ENCODE peak calls at places on chromosomes 6 and 20, in four cellular contexts. M is HuH-7.5, Y is HTR-8/SVneo, Q is Daoy. N is an unnamed sample.

GRCh38 chr20:35311822-35312221 is 19.6 kb upstream of the FAM83C start:
- DNase-seq in M (no peak), Y (no peak), Q (peak; percentile 23), N (no peak)

GRCh38 chr20:22799687-22800086 is 215.3 kb upstream of the FOXA2 start:
- DNase-seq in M (no peak), Y (no peak), Q (no peak), N (no peak)

GRCh38 chr6:43765776-43766175 is 4.2 kb upstream of the VEGFA start:
- DNase-seq in M (no peak), Y (no peak), Q (no peak), N (no peak)

GRCh38 chr20:1440024-1440423 is 26.6 kb downstream of the NSFL1C start:
- DNase-seq in M (no peak), Y (no peak), Q (peak; percentile 37), N (peak; percentile 40)

GRCh38 chr6:154561750-154562149 is 51.3 kb upstream of the CNKSR3 start:
- DNase-seq in M (no peak), Y (no peak), Q (no peak), N (no peak)

GRCh38 chr20:51321343-51322163 is 221.0 kb downstream of the NFATC2 start:
- DNase-seq in M (no peak), Y (no peak), Q (peak; percentile 50), N (no peak)

GRCh38 chr6:72703093-72703492 is 81.2 kb downstream of the KCNQ5 start:
- DNase-seq in M (no peak), Y (no peak), Q (no peak), N (no peak)

GRCh38 chr6:14720411-14721102 is 525.3 kb upstream of the JARID2 start:
- DNase-seq in M (no peak), Y (no peak), Q (no peak), N (no peak)

GRCh38 chr6:28980797-28981390 is 24.2 kb downstream of the ZNF311 start:
- DNase-seq in M (peak; percentile 64), Y (peak; percentile 75), Q (peak; percentile 88), N (peak; percentile 78)

GRCh38 chr6:40965046-40965445 is 74.0 kb downstream of the UNC5CL start:
- DNase-seq in M (no peak), Y (no peak), Q (peak; percentile 72), N (no peak)

GRCh38 chr20:53899351-53900167 is 170.8 kb downstream of the BCAS1 start:
- DNase-seq in M (peak; percentile 68), Y (peak; percentile 98), Q (peak; percentile 96), N (no peak)

GRCh38 chr6:42692151-42692911 is 30.1 kb downstream of the PRPH2 start:
- DNase-seq in M (no peak), Y (no peak), Q (peak; percentile 70), N (peak; percentile 89)

GRCh38 chr20:16479666-16480065 is 93.6 kb downstream of the KIF16B start:
- DNase-seq in M (peak; percentile 18), Y (no peak), Q (no peak), N (no peak)

GRCh38 chr20:25242231-25242630 is 5.7 kb upstream of the PYGB start:
- DNase-seq in M (no peak), Y (no peak), Q (no peak), N (no peak)

GRCh38 chr6:168648730-168649129 is 207.7 kb downstream of the SMOC2 start:
- DNase-seq in M (no peak), Y (no peak), Q (peak; percentile 29), N (no peak)

GRCh38 chr20:818001-818664 is 15.4 kb upstream of the FAM110A start:
- DNase-seq in M (no peak), Y (no peak), Q (peak; percentile 77), N (no peak)

GRCh38 chr6:2752477-2753115 is 1.9 kb upstream of the MYLK4 start:
- DNase-seq in M (no peak), Y (no peak), Q (no peak), N (no peak)

GRCh38 chr6:136744889-136745288 is 47.4 kb downstream of the MAP3K5 start:
- DNase-seq in M (no peak), Y (no peak), Q (no peak), N (no peak)

N was measured in dermis microvascular lymphatic vessel endothelial cell.